ENCODE peak calls at places on chromosomes 4 and X, in four cellular contexts. One of them, this sample, is unnamed.
A peak's percentile ranks its signal among the peaks of the same experiment; 100 is the strongest.

GRCh38 chr4:111854494-111855087 is 290.7 kb upstream of the FAM241A start:
- DNase-seq in hepatocyte: peak; percentile 49
- DNase-seq in HCT116: peak; percentile 39
- DNase-seq in NCI-H1436: peak; percentile 11
- DNase-seq in this sample: peak; percentile 1

GRCh38 chr4:1903035-1903434 is 31.8 kb downstream of the NSD2 start:
- DNase-seq in HCT116: no peak
- DNase-seq in hepatocyte: no peak
- DNase-seq in NCI-H1436: no peak
- DNase-seq in this sample: no peak

GRCh38 chrX:130057209-130057608 is 53.1 kb downstream of the ELF4 start:
- DNase-seq in hepatocyte: no peak
- DNase-seq in NCI-H1436: no peak
- DNase-seq in HCT116: no peak
- DNase-seq in this sample: no peak

GRCh38 chrX:118720058-118720707 is 7.2 kb upstream of the IL13RA1 start:
- DNase-seq in hepatocyte: no peak
- DNase-seq in HCT116: no peak
- DNase-seq in NCI-H1436: no peak
- DNase-seq in this sample: no peak

GRCh38 chr4:7804759-7805385 is 134.8 kb downstream of the AFAP1 start:
- DNase-seq in HCT116: no peak
- DNase-seq in NCI-H1436: no peak
- DNase-seq in hepatocyte: no peak
- DNase-seq in this sample: no peak

GRCh38 chr4:94913316-94913715 is 155.6 kb downstream of the BMPR1B start:
- DNase-seq in HCT116: no peak
- DNase-seq in NCI-H1436: no peak
- DNase-seq in hepatocyte: no peak
- DNase-seq in this sample: no peak

GRCh38 chr4:136395212-136395722 is 1137.0 kb downstream of the PCDH18 start:
- DNase-seq in HCT116: no peak
- DNase-seq in NCI-H1436: no peak
- DNase-seq in hepatocyte: no peak
- DNase-seq in this sample: no peak

GRCh38 chr4:95087657-95088455 is 330.1 kb downstream of the BMPR1B start:
- DNase-seq in HCT116: no peak
- DNase-seq in hepatocyte: peak; percentile 40
- DNase-seq in NCI-H1436: no peak
- DNase-seq in this sample: no peak

GRCh38 chr4:4659871-4660651 is 118.2 kb upstream of the STX18 start:
- DNase-seq in hepatocyte: no peak
- DNase-seq in NCI-H1436: no peak
- DNase-seq in HCT116: peak; percentile 77
- DNase-seq in this sample: no peak

GRCh38 chrX:19382500-19383145 is 38.9 kb downstream of the PDHA1 start:
- DNase-seq in HCT116: peak; percentile 15
- DNase-seq in hepatocyte: peak; percentile 61
- DNase-seq in NCI-H1436: peak; percentile 20
- DNase-seq in this sample: peak; percentile 48

GRCh38 chr4:165872443-165873297 is at the start of gene TLL1:
- DNase-seq in HCT116: no peak
- DNase-seq in NCI-H1436: no peak
- DNase-seq in hepatocyte: peak; percentile 37
- DNase-seq in this sample: no peak

GRCh38 chr4:141610365-141610764 is 26.0 kb upstream of the IL15 start:
- DNase-seq in HCT116: no peak
- DNase-seq in hepatocyte: no peak
- DNase-seq in NCI-H1436: no peak
- DNase-seq in this sample: no peak

GRCh38 chr4:144646523-144647094 is 653 bp downstream of the HHIP start:
- DNase-seq in HCT116: no peak
- DNase-seq in hepatocyte: peak; percentile 47
- DNase-seq in NCI-H1436: peak; percentile 2
- DNase-seq in this sample: peak; percentile 20

GRCh38 chr4:150164055-150164454 is 85.8 kb downstream of the DCLK2 start:
- DNase-seq in HCT116: no peak
- DNase-seq in hepatocyte: no peak
- DNase-seq in NCI-H1436: no peak
- DNase-seq in this sample: no peak

GRCh38 chr4:21976166-21976565 is 27.6 kb upstream of the KCNIP4 start:
- DNase-seq in hepatocyte: no peak
- DNase-seq in NCI-H1436: no peak
- DNase-seq in HCT116: no peak
- DNase-seq in this sample: no peak

GRCh38 chr4:2630556-2631273 is 94.3 kb downstream of the FAM193A start:
- DNase-seq in NCI-H1436: no peak
- DNase-seq in hepatocyte: no peak
- DNase-seq in HCT116: peak; percentile 8
- DNase-seq in this sample: no peak

GRCh38 chr4:153326513-153326912 is 18.0 kb upstream of the MND1 start:
- DNase-seq in hepatocyte: no peak
- DNase-seq in HCT116: peak; percentile 15
- DNase-seq in NCI-H1436: no peak
- DNase-seq in this sample: no peak

GRCh38 chr4:6124386-6125102 is 75.8 kb downstream of the JAKMIP1 start:
- DNase-seq in NCI-H1436: no peak
- DNase-seq in HCT116: no peak
- DNase-seq in hepatocyte: no peak
- DNase-seq in this sample: no peak

GRCh38 chr4:70632028-70632427 is 3.5 kb downstream of the ENAM start:
- DNase-seq in NCI-H1436: no peak
- DNase-seq in hepatocyte: no peak
- DNase-seq in HCT116: peak; percentile 41
- DNase-seq in this sample: no peak

GRCh38 chr4:24885342-24885741 is 27.5 kb downstream of the CCDC149 start:
- DNase-seq in hepatocyte: no peak
- DNase-seq in NCI-H1436: no peak
- DNase-seq in HCT116: no peak
- DNase-seq in this sample: no peak

This sample was measured in activated naive CD8-positive, alpha-beta T cell treated with anti-CD3 and anti-CD28 coated beads for 36 hours.